ENCODE peak calls at places on chromosome 21, in five cellular contexts. One of them, this sample, is unnamed.

GRCh38 chr21:33212159-33212851 is 17.4 kb upstream of the IFNAR2 start:
- DNase-seq in pancreas: no peak
- DNase-seq in SJSA1: no peak
- DNase-seq in lower lobe of right lung: no peak
- DNase-seq in fibroblast of lung: peak
- DNase-seq in this sample: peak

GRCh38 chr21:30216041-30216723 is at the start of gene CLDN8:
- DNase-seq in pancreas: peak
- DNase-seq in lower lobe of right lung: peak
- DNase-seq in SJSA1: no peak
- DNase-seq in fibroblast of lung: no peak
- DNase-seq in this sample: no peak

GRCh38 chr21:32611471-32611997 is 643 bp downstream of the CFAP298 start:
- DNase-seq in lower lobe of right lung: peak
- DNase-seq in fibroblast of lung: peak
- DNase-seq in SJSA1: no peak
- DNase-seq in pancreas: no peak
- DNase-seq in this sample: peak

GRCh38 chr21:42218836-42219605 is at the start of gene ABCG1:
- DNase-seq in fibroblast of lung: peak
- DNase-seq in SJSA1: no peak
- DNase-seq in lower lobe of right lung: peak
- DNase-seq in pancreas: no peak
- DNase-seq in this sample: no peak

GRCh38 chr21:46297311-46298082 is 11.4 kb downstream of the YBEY start:
- DNase-seq in pancreas: no peak
- DNase-seq in SJSA1: no peak
- DNase-seq in lower lobe of right lung: peak
- DNase-seq in fibroblast of lung: peak
- DNase-seq in this sample: no peak

GRCh38 chr21:14523234-14523633 is 22.9 kb downstream of the SAMSN1 start:
- DNase-seq in lower lobe of right lung: no peak
- DNase-seq in SJSA1: no peak
- DNase-seq in pancreas: no peak
- DNase-seq in fibroblast of lung: no peak
- DNase-seq in this sample: peak

GRCh38 chr21:20377250-20377649 is 621.0 kb upstream of the NCAM2 start:
- DNase-seq in SJSA1: no peak
- DNase-seq in fibroblast of lung: no peak
- DNase-seq in lower lobe of right lung: no peak
- DNase-seq in pancreas: no peak
- DNase-seq in this sample: no peak

GRCh38 chr21:42939581-42940413 is 14.4 kb upstream of the ERVH48-1 start:
- DNase-seq in lower lobe of right lung: no peak
- DNase-seq in pancreas: peak
- DNase-seq in fibroblast of lung: peak
- DNase-seq in SJSA1: peak
- DNase-seq in this sample: no peak

GRCh38 chr21:41956926-41957729 is 3.3 kb upstream of the C2CD2 start:
- DNase-seq in SJSA1: no peak
- DNase-seq in fibroblast of lung: peak
- DNase-seq in pancreas: no peak
- DNase-seq in lower lobe of right lung: no peak
- DNase-seq in this sample: no peak

GRCh38 chr21:29481081-29481480 is 182.4 kb downstream of the BACH1 start:
- DNase-seq in lower lobe of right lung: no peak
- DNase-seq in pancreas: no peak
- DNase-seq in fibroblast of lung: no peak
- DNase-seq in SJSA1: no peak
- DNase-seq in this sample: no peak

GRCh38 chr21:26131554-26131953 is 39.0 kb downstream of the APP start:
- DNase-seq in lower lobe of right lung: no peak
- DNase-seq in fibroblast of lung: no peak
- DNase-seq in pancreas: no peak
- DNase-seq in SJSA1: no peak
- DNase-seq in this sample: no peak

GRCh38 chr21:17782051-17782450 is 37.1 kb downstream of the C21orf91 start:
- DNase-seq in lower lobe of right lung: no peak
- DNase-seq in fibroblast of lung: no peak
- DNase-seq in pancreas: no peak
- DNase-seq in SJSA1: no peak
- DNase-seq in this sample: peak

GRCh38 chr21:34008618-34009017 is 64.8 kb upstream of the MRPS6 start:
- DNase-seq in pancreas: no peak
- DNase-seq in fibroblast of lung: peak
- DNase-seq in SJSA1: no peak
- DNase-seq in lower lobe of right lung: no peak
- DNase-seq in this sample: no peak

GRCh38 chr21:37563641-37564340 is 197.2 kb downstream of the DYRK1A start:
- DNase-seq in SJSA1: peak
- DNase-seq in pancreas: peak
- DNase-seq in lower lobe of right lung: peak
- DNase-seq in fibroblast of lung: peak
- DNase-seq in this sample: peak

GRCh38 chr21:43600642-43601397 is 58.5 kb downstream of the HSF2BP start:
- DNase-seq in SJSA1: peak
- DNase-seq in lower lobe of right lung: no peak
- DNase-seq in fibroblast of lung: peak
- DNase-seq in pancreas: no peak
- DNase-seq in this sample: no peak

GRCh38 chr21:18387994-18388393 is 15.6 kb downstream of the TMPRSS15 start:
- DNase-seq in SJSA1: no peak
- DNase-seq in pancreas: no peak
- DNase-seq in lower lobe of right lung: no peak
- DNase-seq in fibroblast of lung: no peak
- DNase-seq in this sample: no peak

GRCh38 chr21:34887729-34888568 is 161.2 kb downstream of the RUNX1 start:
- DNase-seq in SJSA1: peak
- DNase-seq in fibroblast of lung: peak
- DNase-seq in pancreas: peak
- DNase-seq in lower lobe of right lung: peak
- DNase-seq in this sample: peak

GRCh38 chr21:34835526-34835925 is 166.7 kb downstream of the CLIC6 start:
- DNase-seq in fibroblast of lung: no peak
- DNase-seq in lower lobe of right lung: peak
- DNase-seq in SJSA1: no peak
- DNase-seq in pancreas: no peak
- DNase-seq in this sample: no peak

GRCh38 chr21:41846536-41846935 is 32.6 kb downstream of the PRDM15 start:
- DNase-seq in SJSA1: no peak
- DNase-seq in pancreas: no peak
- DNase-seq in lower lobe of right lung: no peak
- DNase-seq in fibroblast of lung: no peak
- DNase-seq in this sample: no peak

GRCh38 chr21:32008714-32009113 is 135.9 kb downstream of the HUNK start:
- DNase-seq in lower lobe of right lung: no peak
- DNase-seq in pancreas: no peak
- DNase-seq in SJSA1: no peak
- DNase-seq in fibroblast of lung: no peak
- DNase-seq in this sample: no peak

GRCh38 chr21:29775462-29775861 is 164.3 kb downstream of the GRIK1 start:
- DNase-seq in fibroblast of lung: no peak
- DNase-seq in lower lobe of right lung: no peak
- DNase-seq in SJSA1: no peak
- DNase-seq in pancreas: no peak
- DNase-seq in this sample: no peak

GRCh38 chr21:37566790-37567725 is 200.5 kb downstream of the DYRK1A start:
- DNase-seq in fibroblast of lung: no peak
- DNase-seq in lower lobe of right lung: no peak
- DNase-seq in pancreas: no peak
- DNase-seq in SJSA1: peak
- DNase-seq in this sample: no peak

GRCh38 chr21:33977721-33978369 is 62.2 kb upstream of the ATP5PO start:
- DNase-seq in fibroblast of lung: no peak
- DNase-seq in SJSA1: no peak
- DNase-seq in pancreas: no peak
- DNase-seq in lower lobe of right lung: no peak
- DNase-seq in this sample: no peak

GRCh38 chr21:14383596-14384210 is 757 bp upstream of the HSPA13 start:
- DNase-seq in pancreas: no peak
- DNase-seq in SJSA1: no peak
- DNase-seq in fibroblast of lung: peak
- DNase-seq in lower lobe of right lung: no peak
- DNase-seq in this sample: peak

GRCh38 chr21:25421327-25422028 is 185.8 kb downstream of the MRPL39 start:
- DNase-seq in pancreas: no peak
- DNase-seq in SJSA1: no peak
- DNase-seq in lower lobe of right lung: no peak
- DNase-seq in fibroblast of lung: peak
- DNase-seq in this sample: peak

GRCh38 chr21:25298512-25299491 is 308.5 kb downstream of the MRPL39 start:
- DNase-seq in fibroblast of lung: peak
- DNase-seq in SJSA1: no peak
- DNase-seq in pancreas: no peak
- DNase-seq in lower lobe of right lung: no peak
- DNase-seq in this sample: peak

GRCh38 chr21:26966360-26966977 is 419 bp downstream of the ADAMTS5 start:
- DNase-seq in SJSA1: peak
- DNase-seq in pancreas: no peak
- DNase-seq in lower lobe of right lung: peak
- DNase-seq in fibroblast of lung: peak
- DNase-seq in this sample: no peak

GRCh38 chr21:29293495-29293894 is 5.2 kb upstream of the BACH1 start:
- DNase-seq in fibroblast of lung: no peak
- DNase-seq in pancreas: no peak
- DNase-seq in SJSA1: no peak
- DNase-seq in lower lobe of right lung: no peak
- DNase-seq in this sample: peak

GRCh38 chr21:25709684-25710265 is 24.9 kb downstream of the ATP5PF start:
- DNase-seq in lower lobe of right lung: no peak
- DNase-seq in SJSA1: no peak
- DNase-seq in fibroblast of lung: no peak
- DNase-seq in pancreas: no peak
- DNase-seq in this sample: no peak

GRCh38 chr21:33939224-33939623 is 23.6 kb upstream of the ATP5PO start:
- DNase-seq in pancreas: no peak
- DNase-seq in lower lobe of right lung: no peak
- DNase-seq in SJSA1: no peak
- DNase-seq in fibroblast of lung: no peak
- DNase-seq in this sample: no peak

GRCh38 chr21:46125846-46126301 is 28.0 kb downstream of the COL6A2 start:
- DNase-seq in lower lobe of right lung: peak
- DNase-seq in pancreas: no peak
- DNase-seq in SJSA1: peak
- DNase-seq in fibroblast of lung: no peak
- DNase-seq in this sample: no peak

GRCh38 chr21:38811257-38811656 is 5.5 kb downstream of the ETS2 start:
- DNase-seq in lower lobe of right lung: no peak
- DNase-seq in SJSA1: peak
- DNase-seq in pancreas: no peak
- DNase-seq in fibroblast of lung: peak
- DNase-seq in this sample: no peak

GRCh38 chr21:38810034-38810825 is 4.5 kb downstream of the ETS2 start:
- DNase-seq in fibroblast of lung: no peak
- DNase-seq in SJSA1: peak
- DNase-seq in pancreas: no peak
- DNase-seq in lower lobe of right lung: no peak
- DNase-seq in this sample: no peak

GRCh38 chr21:38813143-38813542 is 7.4 kb downstream of the ETS2 start:
- DNase-seq in pancreas: no peak
- DNase-seq in fibroblast of lung: no peak
- DNase-seq in SJSA1: peak
- DNase-seq in lower lobe of right lung: no peak
- DNase-seq in this sample: no peak

GRCh38 chr21:38809170-38809878 is 3.6 kb downstream of the ETS2 start:
- DNase-seq in lower lobe of right lung: no peak
- DNase-seq in pancreas: no peak
- DNase-seq in fibroblast of lung: no peak
- DNase-seq in SJSA1: peak
- DNase-seq in this sample: no peak

GRCh38 chr21:38810826-38811164 is 5.1 kb downstream of the ETS2 start:
- DNase-seq in fibroblast of lung: no peak
- DNase-seq in lower lobe of right lung: no peak
- DNase-seq in SJSA1: peak
- DNase-seq in pancreas: no peak
- DNase-seq in this sample: no peak
- H3K4me3 ChIP-seq in fibroblast of lung: no peak
- H3K4me3 ChIP-seq in lower lobe of right lung: peak
- H3K4me3 ChIP-seq in SJSA1: no peak
- H3K4me3 ChIP-seq in pancreas: no peak
- H3K4me3 ChIP-seq in this sample: no peak

DNA sequence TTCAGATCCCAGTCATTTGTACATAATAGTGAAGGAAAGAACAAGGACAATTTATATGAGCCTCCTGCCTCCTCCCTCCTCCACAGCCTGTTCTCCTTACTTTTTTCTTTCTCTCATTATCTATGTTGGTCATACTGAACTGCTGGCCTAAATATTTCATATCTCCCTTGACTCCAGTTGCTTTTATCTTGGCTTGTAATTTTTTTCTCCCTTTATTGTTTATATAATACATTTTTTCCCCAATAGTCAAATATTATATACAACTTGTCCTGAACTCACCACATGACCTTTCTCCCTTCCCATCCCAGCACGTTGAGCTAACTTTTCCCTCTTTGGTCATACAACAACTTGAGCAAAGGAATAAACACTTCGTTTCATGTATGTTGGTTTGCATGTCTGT is 752.1 kb downstream of the LTN1 start:
- DNase-seq in fibroblast of lung: peak
- DNase-seq in pancreas: no peak
- DNase-seq in lower lobe of right lung: no peak
- DNase-seq in SJSA1: no peak
- DNase-seq in this sample: no peak
- H3K4me3 ChIP-seq in fibroblast of lung: no peak
- H3K4me3 ChIP-seq in pancreas: no peak
- H3K4me3 ChIP-seq in lower lobe of right lung: no peak
- H3K4me3 ChIP-seq in SJSA1: no peak
- H3K4me3 ChIP-seq in this sample: no peak

DNA sequence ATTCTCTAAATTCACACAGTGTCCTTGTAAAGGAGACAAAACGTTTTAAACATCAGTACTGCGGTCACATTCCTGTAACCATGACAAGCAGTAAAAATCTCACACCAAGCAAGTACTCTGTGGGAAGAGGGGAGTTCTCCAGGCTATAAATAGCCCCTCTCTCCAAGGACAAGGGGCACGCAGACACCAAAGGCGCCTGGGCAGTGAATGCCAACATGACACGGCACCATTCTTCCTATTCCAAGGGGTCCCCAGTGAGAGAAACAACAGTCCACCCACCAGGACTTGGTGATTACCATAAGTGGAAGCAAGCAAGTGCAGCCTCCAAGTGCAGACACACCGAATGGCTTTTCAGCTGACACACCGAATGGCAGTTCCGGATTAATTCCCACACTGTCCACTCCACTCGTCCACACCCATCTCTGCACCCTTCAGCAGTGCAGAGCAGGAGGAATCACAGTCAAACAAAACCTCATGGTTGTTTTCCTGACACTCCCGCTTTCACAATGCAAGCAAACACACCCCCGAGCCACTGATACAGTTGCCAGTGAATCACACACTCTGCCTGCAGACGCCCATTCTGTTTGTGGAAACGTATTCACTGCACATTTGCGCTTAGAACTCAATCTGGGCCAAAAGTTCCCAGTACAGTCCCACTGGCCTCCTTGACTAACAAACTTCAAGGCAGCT is 1.8 kb downstream of the PTTG1IP start:
- DNase-seq in SJSA1: peak
- DNase-seq in fibroblast of lung: peak
- DNase-seq in lower lobe of right lung: no peak
- DNase-seq in pancreas: no peak
- DNase-seq in this sample: no peak
- H3K4me3 ChIP-seq in SJSA1: peak
- H3K4me3 ChIP-seq in fibroblast of lung: peak
- H3K4me3 ChIP-seq in lower lobe of right lung: peak
- H3K4me3 ChIP-seq in pancreas: no peak
- H3K4me3 ChIP-seq in this sample: peak

GRCh38 chr21:36072453-36073167 is 2.8 kb downstream of the CBR1 start:
- DNase-seq in lower lobe of right lung: no peak
- DNase-seq in fibroblast of lung: no peak
- DNase-seq in SJSA1: no peak
- DNase-seq in pancreas: no peak
- DNase-seq in this sample: no peak
- H3K4me3 ChIP-seq in lower lobe of right lung: no peak
- H3K4me3 ChIP-seq in fibroblast of lung: no peak
- H3K4me3 ChIP-seq in SJSA1: no peak
- H3K4me3 ChIP-seq in pancreas: no peak
- H3K4me3 ChIP-seq in this sample: no peak